ENCODE peak calls at places on chromosomes 2 and 18, in ten cellular contexts. R is cardiac fibroblast, W is SK-N-SH, U is fibroblast of lung, M is GM12865, T is GM06990, Y is fibroblast of pulmonary artery, Q is PC-3, O is BJ, K is HFFc6. N is an unnamed sample.
A peak's percentile ranks its signal among the peaks of the same experiment; 100 is the strongest.

GRCh38 chr2:105701042-105701441 is 43.7 kb upstream of the NCK2 start:
- DNase-seq in R (no peak), W (no peak), U (no peak), M (no peak), T (no peak), Y (no peak), Q (no peak), O (no peak), K (no peak), N (no peak)

GRCh38 chr2:181077128-181077709 is 96.8 kb downstream of the UBE2E3 start:
- DNase-seq in R (peak; percentile 75), W (peak; percentile 37), U (peak; percentile 51), M (peak; percentile 79), T (peak; percentile 31), Y (peak; percentile 77), Q (peak; percentile 74), O (no peak), K (peak; percentile 55), N (no peak)

GRCh38 chr18:354003-354402 is 86.2 kb upstream of the THOC1 start:
- DNase-seq in R (no peak), W (no peak), U (no peak), M (no peak), T (no peak), Y (no peak), Q (no peak), O (no peak), K (peak; percentile 18), N (no peak)

GRCh38 chr2:26848336-26849055 is 564 bp downstream of the DPYSL5 start:
- DNase-seq in R (no peak), W (peak; percentile 85), U (no peak), M (no peak), T (no peak), Y (no peak), Q (no peak), O (no peak), K (no peak), N (no peak)

GRCh38 chr2:64826703-64827102 is 162.5 kb upstream of the SLC1A4 start:
- DNase-seq in R (no peak), W (no peak), U (no peak), M (no peak), T (no peak), Y (no peak), Q (no peak), O (no peak), K (no peak), N (no peak)

GRCh38 chr2:20457027-20457426 is 10.2 kb downstream of the RHOB start:
- DNase-seq in R (peak; percentile 25), W (no peak), U (peak; percentile 68), M (no peak), T (no peak), Y (peak; percentile 16), Q (no peak), O (no peak), K (no peak), N (no peak)

GRCh38 chr2:19123556-19123955 is 234.9 kb downstream of the OSR1 start:
- DNase-seq in R (no peak), W (no peak), U (no peak), M (no peak), T (no peak), Y (no peak), Q (no peak), O (no peak), K (no peak), N (no peak)

GRCh38 chr2:44351676-44352075 is 9.6 kb downstream of the PREPL start:
- DNase-seq in R (peak; percentile 78), W (no peak), U (peak; percentile 59), M (no peak), T (no peak), Y (peak; percentile 68), Q (no peak), O (no peak), K (no peak), N (no peak)

GRCh38 chr2:138716183-138716582 is 64.0 kb downstream of the NXPH2 start:
- DNase-seq in R (no peak), W (no peak), U (no peak), M (peak; percentile 47), T (no peak), Y (no peak), Q (peak; percentile 43), O (no peak), K (no peak), N (no peak)

GRCh38 chr18:48753741-48754140 is 197.0 kb downstream of the SMAD7 start:
- DNase-seq in R (no peak), W (no peak), U (peak; percentile 41), M (no peak), T (no peak), Y (no peak), Q (no peak), O (no peak), K (no peak), N (no peak)

GRCh38 chr2:239807568-239807967 is 217.6 kb downstream of the NDUFA10 start:
- DNase-seq in R (no peak), W (no peak), U (no peak), M (no peak), T (no peak), Y (no peak), Q (no peak), O (no peak), K (no peak), N (no peak)

GRCh38 chr2:75564713-75565369 is 4.1 kb upstream of the EVA1A start:
- DNase-seq in R (no peak), W (no peak), U (no peak), M (no peak), T (no peak), Y (no peak), Q (no peak), O (no peak), K (no peak), N (no peak)

GRCh38 chr2:55268907-55269611 is at the start of gene MTIF2:
- DNase-seq in R (peak; percentile 95), W (peak; percentile 92), U (peak; percentile 94), M (peak; percentile 97), T (peak; percentile 95), Y (peak; percentile 94), Q (peak; percentile 97), O (peak; percentile 61), K (peak; percentile 93), N (peak; percentile 76)
- TF ChIP-seq CTCF in R (no peak), W (peak; percentile 13), U (no peak), M (peak; percentile 3), T (no peak), Y (no peak), Q (no peak), O (peak; percentile 4), K (peak; percentile 17), N (no peak)

GRCh38 chr2:99072556-99072955 is 69.0 kb upstream of the C2orf15 start:
- DNase-seq in R (no peak), W (no peak), U (no peak), M (no peak), T (no peak), Y (no peak), Q (no peak), O (no peak), K (no peak), N (no peak)

GRCh38 chr2:99066075-99066557 is 75.4 kb upstream of the C2orf15 start:
- DNase-seq in R (peak; percentile 79), W (peak; percentile 26), U (peak; percentile 36), M (peak; percentile 70), T (peak; percentile 17), Y (peak; percentile 61), Q (peak; percentile 78), O (no peak), K (peak; percentile 57), N (no peak)

GRCh38 chr2:99067871-99068270 is 73.6 kb upstream of the C2orf15 start:
- DNase-seq in R (no peak), W (no peak), U (no peak), M (no peak), T (no peak), Y (no peak), Q (no peak), O (no peak), K (no peak), N (no peak)

GRCh38 chr2:99066602-99067001 is 74.9 kb upstream of the C2orf15 start:
- DNase-seq in R (peak; percentile 70), W (peak; percentile 34), U (peak; percentile 51), M (peak; percentile 88), T (peak; percentile 43), Y (peak; percentile 71), Q (peak; percentile 49), O (no peak), K (peak; percentile 33), N (no peak)
- TF ChIP-seq CTCF in R (peak; percentile 75), W (peak; percentile 57), U (peak; percentile 77), M (peak; percentile 42), T (peak; percentile 57), Y (peak; percentile 72), Q (peak; percentile 52), O (peak; percentile 61), K (no peak), N (no peak)

DNA sequence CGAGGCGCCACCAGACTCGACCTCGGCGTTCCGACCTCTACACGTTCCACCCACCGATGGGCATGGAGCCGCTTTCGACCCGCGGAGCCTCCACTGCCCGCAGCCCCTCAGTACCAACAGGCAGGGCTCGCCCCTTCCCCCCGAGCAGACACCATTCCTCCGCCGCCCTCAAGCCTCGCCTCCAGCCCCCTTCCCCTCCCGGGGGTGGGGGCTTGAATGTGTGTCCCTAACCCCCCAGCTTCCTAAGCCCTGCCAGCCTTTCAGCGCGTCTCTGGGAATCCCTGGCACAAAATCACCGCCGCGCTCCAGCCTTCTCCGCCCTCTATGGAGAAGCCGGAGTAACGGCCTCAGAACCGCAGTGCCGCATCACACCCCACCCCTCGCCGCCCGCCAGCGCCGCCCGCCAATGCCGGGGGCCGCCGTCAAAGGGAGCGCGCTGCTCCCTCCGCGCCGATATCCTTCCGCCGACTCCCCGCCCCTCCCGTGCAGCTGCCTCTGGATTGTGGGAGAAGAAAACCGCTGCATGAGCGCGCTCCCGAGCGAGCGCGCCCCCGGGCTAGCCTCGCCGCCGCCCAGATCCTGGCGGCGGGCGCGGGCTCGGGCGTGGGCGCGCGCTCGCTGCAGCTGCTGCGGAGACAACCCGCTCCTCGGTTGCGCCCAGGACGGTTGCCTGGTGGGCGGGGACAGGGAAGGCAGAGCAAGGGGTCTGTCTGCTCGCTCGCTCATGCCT is at the start of gene CCDC88A:
- DNase-seq in R (peak; percentile 98), W (peak; percentile 96), U (peak; percentile 99), M (peak; percentile 99), T (peak; percentile 97), Y (peak; percentile 98), Q (peak; percentile 94), O (peak; percentile 73), K (peak; percentile 98), N (peak; percentile 81)
- TF ChIP-seq CTCF in R (peak; percentile 25), W (peak; percentile 35), U (peak; percentile 27), M (no peak), T (peak; percentile 13), Y (peak; percentile 17), Q (peak; percentile 16), O (peak; percentile 39), K (peak; percentile 48), N (no peak)

DNA sequence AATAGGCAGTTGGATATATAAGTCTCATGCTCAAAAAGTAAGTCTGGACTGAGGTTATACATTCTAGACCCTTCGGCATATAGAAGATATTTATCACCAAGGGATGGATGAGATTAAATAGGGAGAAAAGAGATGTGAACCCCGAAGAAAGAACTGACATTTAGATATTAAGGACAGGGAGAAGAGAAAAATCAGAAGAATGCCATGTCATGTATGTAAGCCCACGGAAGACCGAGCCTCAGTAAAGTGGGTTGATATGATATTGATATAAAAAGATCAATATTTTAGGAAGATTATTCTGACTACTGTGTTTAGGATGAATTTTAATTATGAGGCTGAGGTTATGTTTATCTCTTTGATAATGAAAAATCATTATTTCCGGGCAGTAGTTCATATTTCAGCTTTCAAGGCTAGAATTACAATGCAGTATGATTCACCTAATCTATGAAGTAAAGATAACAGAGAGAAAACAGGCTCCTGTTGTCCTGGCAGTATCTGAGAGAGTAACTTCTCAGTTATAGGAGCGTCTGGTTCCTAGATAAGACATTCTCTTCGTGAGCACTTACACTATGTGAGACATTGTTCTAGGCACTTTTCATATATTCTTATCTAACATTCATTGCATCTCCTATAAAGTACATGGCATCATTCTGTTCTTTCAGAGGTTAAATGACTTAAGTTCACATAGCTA is 83.0 kb downstream of the UBR3 start:
- DNase-seq in R (no peak), W (peak; percentile 36), U (peak; percentile 50), M (no peak), T (no peak), Y (peak; percentile 42), Q (no peak), O (no peak), K (no peak), N (no peak)
- TF ChIP-seq CTCF in R (no peak), W (no peak), U (no peak), M (no peak), T (no peak), Y (no peak), Q (no peak), O (no peak), K (no peak), N (no peak)